ENCODE peak calls at places on chromosome 20, in five cellular contexts. C is tibial artery, L is esophagus squamous epithelium, P is SK-N-SH, H is K562. V is an unnamed sample.
A peak's percentile ranks its signal among the peaks of the same experiment; 100 is the strongest.

GRCh38 chr20:51651921-51652549 is 109.5 kb upstream of the NFATC2 start:
- DNase-seq in C (no peak), L (no peak), P (no peak), H (no peak), V (no peak)

GRCh38 chr20:50704971-50705370 is 13.6 kb upstream of the RIPOR3 start:
- DNase-seq in C (no peak), L (no peak), P (no peak), H (no peak), V (no peak)

GRCh38 chr20:48835390-48835789 is 7.6 kb upstream of the PREX1 start:
- DNase-seq in C (no peak), L (no peak), P (no peak), H (no peak), V (no peak)

GRCh38 chr20:35606127-35606526 is 9.5 kb upstream of the SPAG4 start:
- DNase-seq in C (peak; percentile 42), L (no peak), P (no peak), H (no peak), V (no peak)

GRCh38 chr20:32535953-32536823 is 48.9 kb downstream of the NOL4L start:
- DNase-seq in C (no peak), L (peak; percentile 26), P (peak; percentile 96), H (peak; percentile 94), V (peak; percentile 88)

GRCh38 chr20:34516874-34517542 is 786 bp downstream of the DYNLRB1 start:
- DNase-seq in C (no peak), L (no peak), P (peak; percentile 60), H (no peak), V (no peak)

GRCh38 chr20:33005908-33006775 is 1.4 kb upstream of the BPIFB2 start:
- DNase-seq in C (no peak), L (no peak), P (no peak), H (no peak), V (no peak)

GRCh38 chr20:11496382-11496781 is 421.3 kb upstream of the BTBD3 start:
- DNase-seq in C (no peak), L (no peak), P (no peak), H (no peak), V (no peak)

GRCh38 chr20:55365745-55366144 is 639.6 kb downstream of the CBLN4 start:
- DNase-seq in C (no peak), L (no peak), P (no peak), H (no peak), V (no peak)

GRCh38 chr20:57309544-57310115 is 20.0 kb upstream of the SPO11 start:
- DNase-seq in C (no peak), L (no peak), P (no peak), H (no peak), V (no peak)

GRCh38 chr20:47250360-47250759 is 106.1 kb downstream of the ZMYND8 start:
- DNase-seq in C (no peak), L (no peak), P (no peak), H (no peak), V (no peak)

GRCh38 chr20:47247972-47248371 is 108.5 kb downstream of the ZMYND8 start:
- DNase-seq in C (no peak), L (no peak), P (no peak), H (no peak), V (no peak)

GRCh38 chr20:47251154-47252020 is 105.1 kb downstream of the ZMYND8 start:
- DNase-seq in C (no peak), L (no peak), P (no peak), H (no peak), V (no peak)

GRCh38 chr20:47248448-47248966 is 108.0 kb downstream of the ZMYND8 start:
- DNase-seq in C (no peak), L (no peak), P (no peak), H (no peak), V (no peak)

GRCh38 chr20:47249913-47250312 is 106.6 kb downstream of the ZMYND8 start:
- DNase-seq in C (no peak), L (no peak), P (no peak), H (no peak), V (no peak)
- H3K27ac ChIP-seq in C (no peak overlapping the region), L (no peak overlapping the region), P (no peak overlapping the region), H (no peak overlapping the region), V (no peak overlapping the region)

DNA sequence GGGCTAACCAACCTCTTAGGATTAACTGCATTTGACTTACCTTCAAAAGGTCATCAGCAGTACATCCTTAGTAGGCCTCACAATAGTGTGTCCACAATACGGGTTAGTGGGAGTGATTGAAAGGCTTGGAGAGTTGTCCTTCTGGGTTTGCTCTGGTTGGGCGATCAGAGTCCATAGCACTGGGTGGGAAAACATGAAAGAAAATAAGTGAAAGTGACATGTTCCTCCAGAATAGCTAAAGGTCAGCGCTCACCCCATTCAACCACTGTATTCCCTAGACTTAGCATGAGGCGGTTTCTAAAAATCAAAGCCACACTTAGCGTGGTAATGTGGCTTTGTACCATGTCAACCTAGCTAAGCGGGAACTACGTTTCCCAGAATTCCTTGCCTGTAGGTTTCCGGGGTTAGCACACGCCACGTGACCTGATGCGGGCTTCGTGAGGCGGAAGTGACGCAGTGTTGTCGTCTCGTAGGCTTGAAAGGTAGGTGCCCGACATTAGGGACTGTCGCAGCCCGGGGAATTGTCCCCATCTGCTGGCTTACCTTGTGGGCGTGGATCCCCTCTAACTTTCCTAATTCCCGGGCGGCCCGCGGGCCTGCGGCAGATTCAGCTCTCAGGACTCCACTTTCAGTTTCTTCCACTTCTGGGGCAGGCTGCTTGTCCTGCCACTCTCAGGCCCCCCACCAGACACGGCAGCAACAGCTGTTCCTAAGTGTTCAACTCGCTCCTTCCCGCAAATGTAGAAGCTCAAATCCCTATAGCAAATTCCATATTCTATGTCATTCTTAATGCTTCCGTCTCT is 19.8 kb upstream of the SCP2D1 start:
- DNase-seq in C (peak; percentile 92), L (peak; percentile 39), P (peak; percentile 80), H (peak; percentile 78), V (peak; percentile 76)
- H3K27ac ChIP-seq in C (peak overlapping the region; percentile 80), L (peak overlapping the region; percentile 89), P (peak overlapping the region; percentile 69), H (peak overlapping the region; percentile 36), V (peak overlapping the region; percentile 88)

GRCh38 chr20:41172296-41173140 is 35.2 kb downstream of the PLCG1 start:
- DNase-seq in C (peak; percentile 69), L (no peak), P (no peak), H (no peak), V (no peak)
- H3K27ac ChIP-seq in C (peak overlapping the region; percentile 83), L (peak overlapping the region; percentile 67), P (no peak overlapping the region), H (no peak overlapping the region), V (peak overlapping the region; percentile 88)

DNA sequence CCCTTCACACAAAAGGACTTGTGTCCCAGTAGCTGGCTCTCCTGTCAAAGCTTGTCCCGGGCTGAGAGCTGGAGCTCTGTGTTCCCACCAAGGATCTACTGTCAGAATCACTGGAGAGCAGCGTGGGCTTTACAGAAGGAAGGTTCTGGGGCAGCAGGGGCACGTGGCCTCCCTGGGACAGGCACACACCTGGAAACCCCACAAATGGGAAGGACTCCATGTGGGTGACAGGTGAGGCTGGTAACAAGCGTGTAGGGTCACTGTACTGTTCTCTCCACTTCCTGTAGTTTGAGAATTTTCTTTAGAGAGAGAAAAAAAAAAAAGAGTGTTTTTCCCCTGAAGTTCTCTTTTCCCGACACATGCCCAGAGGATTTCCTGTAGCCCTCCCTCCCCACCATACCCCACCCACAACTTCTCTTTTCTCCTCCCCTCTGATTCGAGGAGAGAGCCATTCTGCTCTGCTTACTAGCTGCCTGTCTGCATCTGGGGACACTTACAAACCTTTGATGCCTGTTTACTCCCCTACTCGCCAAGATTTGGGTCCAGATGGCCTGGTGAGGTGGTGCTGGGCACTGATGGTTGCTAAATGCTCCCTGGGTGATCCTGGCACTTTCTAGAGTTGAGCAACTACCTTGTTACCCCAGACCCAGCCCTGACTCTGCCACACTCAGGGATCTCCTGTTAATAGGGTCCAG is 84.1 kb upstream of the SIRPA start:
- DNase-seq in C (no peak), L (no peak), P (no peak), H (no peak), V (no peak)
- H3K27ac ChIP-seq in C (peak overlapping the region; percentile 53), L (peak overlapping the region; percentile 42), P (no peak overlapping the region), H (no peak overlapping the region), V (peak overlapping the region; percentile 94)